ENCODE peak calls at places on chromosomes 11 and 22, in seven cellular contexts. S, Q, A, R, I, W and X are unnamed samples.

GRCh38 chr11:86016451-86016850 is 52.4 kb downstream of the PICALM start:
- DNase-seq in S (no peak), Q (no peak), A (no peak), R (no peak), I (no peak), W (no peak), X (no peak)

GRCh38 chr11:68016161-68016903 is 6.2 kb downstream of the ALDH3B1 start:
- DNase-seq in S (no peak), Q (no peak), A (no peak), R (no peak), I (no peak), W (no peak), X (no peak)

GRCh38 chr11:33690290-33691050 is 10.2 kb downstream of the C11orf91 start:
- DNase-seq in S (peak; percentile 44), Q (peak; percentile 98), A (no peak), R (peak; percentile 99), I (peak; percentile 99), W (peak; percentile 94), X (peak; percentile 99)

GRCh38 chr22:38467438-38467903 is 425 bp upstream of the KDELR3 start:
- DNase-seq in S (no peak), Q (no peak), A (no peak), R (no peak), I (no peak), W (no peak), X (no peak)

GRCh38 chr11:117862019-117862725 is 14.3 kb downstream of the FXYD6 start:
- DNase-seq in S (peak; percentile 7), Q (no peak), A (no peak), R (no peak), I (no peak), W (no peak), X (no peak)

GRCh38 chr11:69376155-69377028 is 82.4 kb downstream of the MYEOV start:
- DNase-seq in S (no peak), Q (no peak), A (no peak), R (no peak), I (no peak), W (no peak), X (no peak)

GRCh38 chr11:13262096-13262495 is 15.5 kb upstream of the BMAL1 start:
- DNase-seq in S (no peak), Q (no peak), A (no peak), R (peak; percentile 34), I (peak; percentile 23), W (no peak), X (peak; percentile 3)

GRCh38 chr11:60905551-60906113 is 753 bp downstream of the PRPF19 start:
- DNase-seq in S (peak; percentile 34), Q (peak; percentile 72), A (no peak), R (peak; percentile 74), I (peak; percentile 56), W (peak; percentile 17), X (peak; percentile 68)

GRCh38 chr11:106088896-106089295 is 11.4 kb downstream of the AASDHPPT start:
- DNase-seq in S (no peak), Q (peak; percentile 96), A (no peak), R (peak; percentile 31), I (no peak), W (peak; percentile 71), X (peak; percentile 52)

GRCh38 chr11:32290783-32291182 is 144.6 kb downstream of the WT1 start:
- DNase-seq in S (no peak), Q (peak; percentile 28), A (no peak), R (no peak), I (no peak), W (no peak), X (no peak)

GRCh38 chr11:116104480-116105174 is 600.4 kb upstream of the CADM1 start:
- DNase-seq in S (no peak), Q (no peak), A (no peak), R (no peak), I (no peak), W (no peak), X (no peak)

GRCh38 chr11:611001-611996 is 4.5 kb downstream of the IRF7 start:
- DNase-seq in S (no peak), Q (no peak), A (no peak), R (no peak), I (no peak), W (no peak), X (no peak)

GRCh38 chr11:61162092-61162935 is 1.1 kb upstream of the VPS37C start:
- DNase-seq in S (peak; percentile 37), Q (peak; percentile 35), A (no peak), R (peak; percentile 45), I (peak; percentile 27), W (peak; percentile 50), X (peak; percentile 45)

GRCh38 chr22:50266994-50267393 is 3.2 kb downstream of the MAPK11 start:
- DNase-seq in S (no peak), Q (no peak), A (no peak), R (no peak), I (no peak), W (no peak), X (no peak)

GRCh38 chr22:40504285-40505249 is 132.0 kb downstream of the MRTFA start:
- DNase-seq in S (no peak), Q (no peak), A (no peak), R (no peak), I (no peak), W (no peak), X (no peak)

GRCh38 chr11:123517559-123518364 is 87.7 kb downstream of the GRAMD1B start:
- DNase-seq in S (no peak), Q (no peak), A (no peak), R (no peak), I (no peak), W (no peak), X (no peak)

GRCh38 chr22:31683181-31684105 is 21.4 kb upstream of the PISD start:
- DNase-seq in S (no peak), Q (no peak), A (no peak), R (peak; percentile 21), I (no peak), W (no peak), X (no peak)

GRCh38 chr11:26331911-26332571 is at the start of gene ANO3:
- DNase-seq in S (peak; percentile 30), Q (peak; percentile 66), A (peak; percentile 94), R (peak; percentile 73), I (peak; percentile 50), W (peak; percentile 91), X (peak; percentile 78)